ENCODE peak calls at places on chromosomes 5 and 9, in five cellular contexts. Z is upper lobe of right lung, T is transverse colon, J is GM06990, I is left lung. X is an unnamed sample.

GRCh38 chr5:52748590-52748989 is 39.1 kb upstream of the ITGA1 start:
- DNase-seq in Z (no peak), T (no peak), J (no peak), I (no peak), X (no peak)

GRCh38 chr9:89853161-89853560 is 248.3 kb downstream of the GADD45G start:
- DNase-seq in Z (peak; percentile 10), T (no peak), J (no peak), I (no peak), X (peak; percentile 1)

GRCh38 chr9:134233022-134233421 is 68.7 kb upstream of the RNU6ATAC start:
- DNase-seq in Z (peak; percentile 82), T (no peak), J (no peak), I (no peak), X (no peak)

GRCh38 chr9:136484153-136485048 is 1.6 kb upstream of the SEC16A start:
- DNase-seq in Z (peak; percentile 81), T (peak; percentile 37), J (peak; percentile 38), I (peak; percentile 60), X (peak; percentile 75)

GRCh38 chr5:54529565-54529964 is 12.0 kb downstream of the SNX18 start:
- DNase-seq in Z (no peak), T (no peak), J (no peak), I (no peak), X (no peak)

GRCh38 chr5:16568875-16569580 is 47.8 kb downstream of the RETREG1 start:
- DNase-seq in Z (no peak), T (peak; percentile 17), J (no peak), I (no peak), X (no peak)

GRCh38 chr9:93138171-93138764 is 4.2 kb upstream of the NINJ1 start:
- DNase-seq in Z (no peak), T (no peak), J (no peak), I (no peak), X (no peak)

GRCh38 chr5:72366324-72366976 is 46.3 kb downstream of the PTCD2 start:
- DNase-seq in Z (no peak), T (peak; percentile 63), J (no peak), I (peak; percentile 45), X (peak; percentile 89)

GRCh38 chr5:41334758-41335157 is 121.4 kb upstream of the C6 start:
- DNase-seq in Z (no peak), T (no peak), J (no peak), I (no peak), X (no peak)

GRCh38 chr5:151648988-151649387 is 37.7 kb downstream of the SPARC start:
- DNase-seq in Z (no peak), T (no peak), J (no peak), I (no peak), X (no peak)

GRCh38 chr5:36908544-36909260 is 32.1 kb downstream of the NIPBL start:
- DNase-seq in Z (no peak), T (no peak), J (peak; percentile 12), I (no peak), X (no peak)

GRCh38 chr5:54895816-54896341 is 89.5 kb downstream of the ESM1 start:
- DNase-seq in Z (no peak), T (no peak), J (no peak), I (no peak), X (peak; percentile 39)

GRCh38 chr9:135130266-135130976 is 43.0 kb downstream of the OLFM1 start:
- DNase-seq in Z (no peak), T (peak; percentile 43), J (no peak), I (no peak), X (no peak)

GRCh38 chr9:113911850-113912249 is 35.7 kb downstream of the ZNF618 start:
- DNase-seq in Z (no peak), T (no peak), J (no peak), I (no peak), X (no peak)

DNA sequence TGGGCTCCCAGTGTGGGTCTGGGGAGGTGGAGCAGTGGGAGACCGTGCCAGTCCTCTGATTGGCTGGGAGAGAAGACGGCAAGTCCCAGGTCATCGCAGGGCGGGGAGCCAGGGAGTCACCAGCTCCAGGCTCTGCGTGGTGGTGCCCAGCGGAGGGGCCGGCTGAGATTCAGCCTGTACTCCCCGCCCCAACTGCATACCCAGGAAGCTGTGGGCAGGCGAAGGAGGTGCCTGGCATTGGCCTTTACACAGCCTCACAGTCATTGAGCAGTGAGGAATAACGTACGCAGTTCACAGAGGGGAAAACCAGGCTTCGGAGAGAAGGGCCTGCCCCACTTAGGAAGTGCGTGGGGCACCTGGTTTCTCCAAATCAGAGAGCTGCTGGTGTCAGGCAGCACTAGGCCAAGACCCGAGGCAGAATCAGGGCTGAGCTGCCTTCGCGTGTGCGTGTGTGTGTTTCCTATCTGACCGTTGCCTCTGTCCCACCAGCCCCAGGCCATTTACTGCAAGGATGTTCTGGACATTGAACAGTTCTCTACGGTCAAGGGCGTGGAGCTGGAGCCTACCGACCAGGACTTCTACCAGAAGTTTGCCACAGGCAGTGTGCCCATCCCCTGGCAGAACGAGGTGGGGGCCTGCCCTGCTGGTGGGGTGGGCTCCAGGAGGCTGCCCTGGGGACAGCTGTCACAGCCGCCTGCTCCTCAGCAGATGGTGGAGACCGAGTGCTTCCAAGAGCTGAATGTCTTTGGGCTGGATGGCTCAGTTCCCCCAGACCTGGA is 6.2 kb upstream of the PRR7 start:
- DNase-seq in Z (peak; percentile 61), T (no peak), J (no peak), I (no peak), X (no peak)
- H3K36me3 ChIP-seq in Z (peaks cover 48% of the 10 kb centered on the region), T (no peaks in the 10 kb centered on the region), J (peaks cover 42% of the 10 kb centered on the region), I (peaks cover 86% of the 10 kb centered on the region), X (no peaks in the 10 kb centered on the region)

GRCh38 chr9:37534901-37535300 is 41.3 kb downstream of the FBXO10 start:
- DNase-seq in Z (peak; percentile 9), T (no peak), J (no peak), I (no peak), X (no peak)

GRCh38 chr9:37540634-37541033 is 35.5 kb downstream of the FBXO10 start:
- DNase-seq in Z (peak; percentile 51), T (peak; percentile 53), J (no peak), I (peak; percentile 51), X (peak; percentile 78)

GRCh38 chr9:37541465-37541864 is 34.7 kb downstream of the FBXO10 start:
- DNase-seq in Z (no peak), T (no peak), J (no peak), I (no peak), X (no peak)

GRCh38 chr9:37539634-37540033 is 36.5 kb downstream of the FBXO10 start:
- DNase-seq in Z (no peak), T (no peak), J (no peak), I (no peak), X (no peak)

GRCh38 chr9:37538099-37538498 is 38.1 kb downstream of the FBXO10 start:
- DNase-seq in Z (peak; percentile 10), T (no peak), J (no peak), I (no peak), X (no peak)
- H3K36me3 ChIP-seq in Z (peaks cover 17% of the 10 kb centered on the region), T (no peaks in the 10 kb centered on the region), J (peaks cover 16% of the 10 kb centered on the region), I (peaks cover 40% of the 10 kb centered on the region), X (no peaks in the 10 kb centered on the region)

DNA sequence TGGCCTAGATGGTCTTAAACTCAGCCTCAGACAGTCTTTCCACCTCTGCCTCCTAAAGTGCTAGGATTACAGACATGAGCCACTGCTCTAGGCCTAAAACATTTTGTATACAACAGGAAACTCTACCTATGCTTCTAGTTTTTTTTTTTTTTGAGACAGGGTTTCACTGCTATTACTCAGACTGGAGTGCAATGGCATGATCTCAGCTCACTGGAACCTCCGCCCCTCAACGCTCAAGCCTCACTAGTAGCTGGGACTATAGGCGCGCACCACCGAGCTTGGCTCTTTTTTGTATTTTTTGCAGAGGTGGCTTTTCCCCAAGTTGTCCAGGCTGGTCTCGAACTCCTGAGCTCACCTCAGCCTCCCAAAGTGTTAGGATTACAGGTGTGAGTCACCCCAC is 5.4 kb downstream of the HSPA9 start:
- DNase-seq in Z (no peak), T (no peak), J (no peak), I (no peak), X (no peak)
- H3K36me3 ChIP-seq in Z (peaks cover 90% of the 10 kb centered on the region), T (peaks cover 2% of the 10 kb centered on the region), J (peaks cover 26% of the 10 kb centered on the region), I (peaks cover 88% of the 10 kb centered on the region), X (peaks cover 50% of the 10 kb centered on the region)

GRCh38 chr9:19119241-19119640 is 8.1 kb downstream of the PLIN2 start:
- DNase-seq in Z (no peak), T (no peak), J (no peak), I (no peak), X (no peak)

GRCh38 chr9:19116391-19116790 is 10.9 kb downstream of the PLIN2 start:
- DNase-seq in Z (no peak), T (no peak), J (no peak), I (no peak), X (no peak)

GRCh38 chr9:19119801-19120440 is 7.4 kb downstream of the PLIN2 start:
- DNase-seq in Z (no peak), T (no peak), J (no peak), I (no peak), X (no peak)

GRCh38 chr9:19114680-19115270 is 12.1 kb upstream of the HAUS6 start:
- DNase-seq in Z (no peak), T (no peak), J (no peak), I (no peak), X (no peak)

GRCh38 chr9:19117039-19117716 is 10.1 kb downstream of the PLIN2 start:
- DNase-seq in Z (no peak), T (no peak), J (no peak), I (no peak), X (no peak)
- H3K36me3 ChIP-seq in Z (peaks cover 81% of the 10 kb centered on the region), T (peaks cover 3% of the 10 kb centered on the region), J (peaks cover 20% of the 10 kb centered on the region), I (peaks cover 83% of the 10 kb centered on the region), X (peaks cover 9% of the 10 kb centered on the region)

DNA sequence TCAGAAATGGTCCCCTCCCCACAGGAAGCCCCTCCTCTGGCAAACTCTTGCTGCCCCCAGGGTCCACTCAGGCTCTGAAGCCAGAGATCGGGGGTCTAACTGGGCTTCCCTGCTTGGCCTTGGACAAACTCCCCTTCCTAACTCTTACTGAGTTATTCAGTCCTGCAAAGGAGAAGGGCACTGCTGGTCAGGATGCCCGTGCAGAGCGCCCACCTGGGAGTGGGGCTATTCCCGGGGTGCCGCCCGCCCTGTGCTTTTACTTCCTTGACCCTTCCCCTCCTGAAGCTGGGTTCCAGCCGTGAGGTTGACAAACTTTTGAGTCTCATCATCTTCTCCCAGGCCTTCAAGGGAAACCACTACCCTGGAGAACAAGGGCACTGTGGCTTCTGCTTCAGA is 4.9 kb downstream of the TBC1D9B start:
- DNase-seq in Z (no peak), T (no peak), J (no peak), I (no peak), X (no peak)
- H3K36me3 ChIP-seq in Z (peaks cover 58% of the 10 kb centered on the region), T (no peaks in the 10 kb centered on the region), J (peaks cover 22% of the 10 kb centered on the region), I (peaks cover 65% of the 10 kb centered on the region), X (no peaks in the 10 kb centered on the region)

X was measured in body of pancreas.